ENCODE peak calls at places on chromosomes 16 and 17, in seven cellular contexts. Q is GM12892, A is SK-N-SH, P is HepG2, Y is H1, H is GM12878, I is K562. W is an unnamed sample.

GRCh38 chr17:82022981-82023446 is at the start of gene LRRC45:
- DNase-seq in A (peak; percentile 100), P (peak; percentile 99), I (peak; percentile 96), Q (peak; percentile 100), Y (peak; percentile 99), H (peak; percentile 96), W (peak; percentile 100)

GRCh38 chr16:12296991-12297390 is 320.5 kb downstream of the SNX29 start:
- DNase-seq in A (no peak), P (no peak), Q (no peak), H (no peak), Y (no peak), I (no peak), W (no peak)

GRCh38 chr17:82736511-82737185 is 1.2 kb downstream of the FN3K start:
- DNase-seq in I (no peak), H (no peak), A (no peak), Q (no peak), Y (no peak), P (no peak), W (no peak)

GRCh38 chr17:12644623-12645022 is 21.1 kb upstream of the MYOCD start:
- DNase-seq in H (no peak), P (no peak), Q (no peak), A (no peak), Y (no peak), I (no peak), W (no peak)

GRCh38 chr16:28603381-28604185 is 6.3 kb downstream of the SULT1A1 start:
- DNase-seq in H (no peak), I (no peak), Q (no peak), A (no peak), Y (no peak), P (no peak), W (no peak)

GRCh38 chr16:57976331-57976796 is 5.4 kb upstream of the CNGB1 start:
- DNase-seq in A (no peak), Q (no peak), H (no peak), Y (no peak), P (no peak), I (peak; percentile 93), W (no peak)

GRCh38 chr17:60604686-60605334 is 4.8 kb downstream of the PPM1D start:
- DNase-seq in P (no peak), I (no peak), Y (peak; percentile 23), H (no peak), Q (no peak), A (no peak), W (no peak)

GRCh38 chr17:15185625-15185991 is 79.5 kb downstream of the PMP22 start:
- DNase-seq in Y (no peak), Q (no peak), H (no peak), P (no peak), I (no peak), A (no peak), W (no peak)

GRCh38 chr16:85819245-85819644 is 19.8 kb downstream of the COX4I1 start:
- DNase-seq in Y (peak; percentile 97), A (peak; percentile 82), I (peak; percentile 82), P (peak; percentile 73), H (peak; percentile 56), Q (peak; percentile 64), W (peak; percentile 64)

GRCh38 chr16:52254753-52255152 is 292.2 kb downstream of the TOX3 start:
- DNase-seq in P (no peak), H (no peak), I (no peak), Q (no peak), A (no peak), Y (no peak), W (no peak)

GRCh38 chr16:57530104-57530522 is 6.3 kb downstream of the CCDC102A start:
- DNase-seq in Y (no peak), H (no peak), Q (peak; percentile 69), I (no peak), A (peak; percentile 30), P (peak; percentile 59), W (peak; percentile 73)

GRCh38 chr16:57112403-57113041 is 20.1 kb downstream of the CPNE2 start:
- DNase-seq in H (no peak), A (no peak), Y (no peak), Q (no peak), I (no peak), P (no peak), W (no peak)

GRCh38 chr17:35080536-35080935 is 17.0 kb upstream of the RFFL start:
- DNase-seq in A (no peak), Q (peak; percentile 36), Y (no peak), P (no peak), I (no peak), H (peak; percentile 80), W (no peak)

GRCh38 chr17:40190197-40191021 is 13.1 kb downstream of the RAPGEFL1 start:
- DNase-seq in H (no peak), I (peak; percentile 49), Y (peak; percentile 78), Q (no peak), A (peak; percentile 83), P (peak; percentile 59), W (no peak)

GRCh38 chr16:15592324-15592723 is 50.6 kb downstream of the MARF1 start:
- DNase-seq in I (no peak), A (no peak), Q (no peak), Y (no peak), H (no peak), P (no peak), W (no peak)

GRCh38 chr17:83199500-83200201 is 120.2 kb downstream of the METRNL start:
- DNase-seq in Y (no peak), Q (no peak), P (no peak), H (no peak), A (no peak), I (no peak), W (no peak)

GRCh38 chr17:21007646-21008045 is 35.2 kb downstream of the USP22 start:
- DNase-seq in H (no peak), P (no peak), Y (no peak), Q (no peak), I (no peak), A (no peak), W (no peak)

DNA sequence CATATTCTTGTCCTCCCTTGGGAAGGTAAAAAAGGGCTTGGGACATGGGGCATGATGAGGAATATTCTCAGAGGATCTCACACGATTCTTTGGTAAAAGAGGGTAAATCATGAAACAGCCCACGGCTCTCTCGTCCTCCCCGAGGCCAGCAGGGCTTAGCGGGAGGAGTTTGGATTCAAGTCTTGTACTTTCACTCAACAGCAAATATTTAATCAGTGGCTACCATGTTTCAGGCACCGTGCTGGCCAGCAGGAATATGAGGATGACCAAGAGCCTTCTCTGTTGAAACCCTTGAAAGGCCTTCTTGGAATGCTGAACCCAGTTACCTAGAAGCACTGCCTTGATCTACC is 8.8 kb downstream of the MAP3K14 start:
- DNase-seq in A (no peak), I (no peak), Y (no peak), Q (no peak), P (no peak), H (no peak), W (no peak)
- TF ChIP-seq TAF1 in A (no peak), I (no peak), Y (no peak), Q (no peak), P (no peak), H (no peak), W (no peak)

GRCh38 chr17:69572747-69573146 is 158.2 kb downstream of the MAP2K6 start:
- DNase-seq in I (no peak), H (no peak), A (no peak), P (no peak), Q (no peak), Y (no peak), W (no peak)

GRCh38 chr17:69565447-69565846 is 150.9 kb downstream of the MAP2K6 start:
- DNase-seq in P (no peak), I (no peak), Y (no peak), Q (no peak), A (no peak), H (no peak), W (no peak)

GRCh38 chr17:69561462-69561861 is 147.0 kb downstream of the MAP2K6 start:
- DNase-seq in I (no peak), A (no peak), H (no peak), Q (no peak), P (no peak), Y (no peak), W (no peak)

GRCh38 chr17:69567130-69567529 is 152.6 kb downstream of the MAP2K6 start:
- DNase-seq in Q (no peak), Y (no peak), A (no peak), H (no peak), I (no peak), P (no peak), W (no peak)
- TF ChIP-seq TAF1 in Q (no peak), Y (no peak), A (no peak), H (no peak), I (no peak), P (no peak), W (no peak)

GRCh38 chr17:66445229-66445628 is 142.8 kb downstream of the PRKCA start:
- DNase-seq in Q (no peak), H (no peak), I (no peak), P (no peak), A (no peak), Y (no peak), W (no peak)
- TF ChIP-seq TAF1 in Q (no peak), H (no peak), I (no peak), P (no peak), A (no peak), Y (no peak), W (no peak)

GRCh38 chr16:4617880-4618279 is 3.2 kb upstream of the UBALD1 start:
- DNase-seq in H (no peak), A (no peak), Y (no peak), Q (no peak), I (no peak), P (peak; percentile 29), W (no peak)

GRCh38 chr16:4614571-4615388 is at the start of gene UBALD1:
- DNase-seq in A (peak; percentile 93), Q (peak; percentile 89), P (peak; percentile 87), Y (peak; percentile 88), H (peak; percentile 48), I (peak; percentile 82), W (peak; percentile 93)

GRCh38 chr16:4615389-4616046 is 830 bp upstream of the UBALD1 start:
- DNase-seq in A (no peak), H (no peak), P (no peak), Q (no peak), Y (no peak), I (no peak), W (no peak)

GRCh38 chr16:4616047-4616811 is 1.5 kb upstream of the UBALD1 start:
- DNase-seq in Y (peak; percentile 96), H (peak; percentile 98), Q (peak; percentile 98), I (peak; percentile 95), P (peak; percentile 100), A (peak; percentile 96), W (peak; percentile 95)

GRCh38 chr16:4618645-4619418 is 4.1 kb upstream of the UBALD1 start:
- DNase-seq in P (peak; percentile 56), A (no peak), Q (no peak), Y (no peak), H (no peak), I (no peak), W (no peak)
- TF ChIP-seq TAF1 in P (no peak), A (no peak), Q (no peak), Y (no peak), H (no peak), I (no peak), W (no peak)

W was measured in GM12891.